ENCODE peak calls at places on chromosomes 4 and X, in seven cellular contexts. V, W, G, Z, U, P and A are unnamed samples.

GRCh38 chr4:137524642-137525384 is 7.5 kb downstream of the PCDH18 start:
- DNase-seq in V (no peak), G (no peak), P (no peak), W (no peak), Z (no peak), U (no peak), A (no peak)

GRCh38 chr4:165514739-165515138 is 135.9 kb downstream of the CPE start:
- DNase-seq in W (no peak), V (no peak), Z (no peak), G (no peak), U (no peak), P (no peak), A (no peak)

GRCh38 chrX:129876734-129877395 is 29.1 kb upstream of the UTP14A start:
- DNase-seq in V (peak; percentile 8), U (no peak), Z (no peak), P (no peak), W (no peak), G (no peak), A (no peak)

GRCh38 chr4:179843370-179843769 is 2399.8 kb upstream of the TENM3 start:
- DNase-seq in V (no peak), U (no peak), P (no peak), Z (no peak), W (no peak), G (no peak), A (no peak)

GRCh38 chr4:138736362-138736761 is 279.2 kb upstream of the NOCT start:
- DNase-seq in Z (no peak), V (no peak), U (no peak), G (no peak), W (no peak), P (no peak), A (no peak)

GRCh38 chr4:3267576-3268394 is 18.8 kb downstream of the MSANTD1 start:
- DNase-seq in U (no peak), W (no peak), V (peak; percentile 6), Z (no peak), G (no peak), P (no peak), A (no peak)

GRCh38 chrX:136684120-136684519 is 36.2 kb downstream of the CD40LG start:
- DNase-seq in V (no peak), W (no peak), Z (no peak), U (no peak), G (no peak), P (no peak), A (no peak)

GRCh38 chr4:103091601-103092223 is 7.9 kb downstream of the BDH2 start:
- DNase-seq in P (peak; percentile 15), U (peak; percentile 47), W (no peak), V (peak; percentile 61), Z (peak; percentile 64), G (no peak), A (peak; percentile 47)

GRCh38 chrX:139795196-139795595 is 87.2 kb upstream of the MCF2 start:
- DNase-seq in P (no peak), U (no peak), V (no peak), Z (no peak), W (no peak), G (no peak), A (no peak)

GRCh38 chrX:147476008-147476407 is 435.7 kb upstream of the FMR1 start:
- DNase-seq in U (peak; percentile 22), V (peak; percentile 38), Z (no peak), W (no peak), G (no peak), P (peak; percentile 7), A (no peak)

GRCh38 chr4:174273960-174274359 is 9.5 kb downstream of the FBXO8 start:
- DNase-seq in G (no peak), W (no peak), Z (no peak), V (no peak), P (no peak), U (no peak), A (no peak)

GRCh38 chrX:19121898-19122640 is at the start of gene ADGRG2:
- DNase-seq in Z (no peak), U (peak; percentile 40), G (peak; percentile 21), V (peak; percentile 49), P (peak; percentile 7), W (no peak), A (no peak)

GRCh38 chr4:173360587-173361221 is 10.1 kb upstream of the SAP30 start:
- DNase-seq in U (no peak), G (no peak), V (peak; percentile 6), W (no peak), P (no peak), Z (no peak), A (no peak)

GRCh38 chr4:108045687-108046024 is 56.0 kb downstream of the HADH start:
- DNase-seq in U (peak; percentile 70), W (no peak), P (no peak), G (peak; percentile 41), V (peak; percentile 29), Z (no peak), A (no peak)

GRCh38 chr4:133152330-133152791 is 3.3 kb downstream of the PCDH10 start:
- DNase-seq in Z (no peak), V (no peak), U (no peak), G (no peak), W (no peak), P (no peak), A (no peak)

GRCh38 chr4:133150643-133151300 is 1.7 kb downstream of the PCDH10 start:
- DNase-seq in U (no peak), W (no peak), P (no peak), V (peak; percentile 35), G (peak; percentile 19), Z (no peak), A (no peak)

GRCh38 chr4:133151681-133152329 is 2.7 kb downstream of the PCDH10 start:
- DNase-seq in V (peak; percentile 58), G (no peak), U (no peak), Z (no peak), P (no peak), W (no peak), A (no peak)

GRCh38 chr4:133149932-133150642 is 993 bp downstream of the PCDH10 start:
- DNase-seq in W (no peak), Z (no peak), U (no peak), G (no peak), P (no peak), V (no peak), A (no peak)

DNA sequence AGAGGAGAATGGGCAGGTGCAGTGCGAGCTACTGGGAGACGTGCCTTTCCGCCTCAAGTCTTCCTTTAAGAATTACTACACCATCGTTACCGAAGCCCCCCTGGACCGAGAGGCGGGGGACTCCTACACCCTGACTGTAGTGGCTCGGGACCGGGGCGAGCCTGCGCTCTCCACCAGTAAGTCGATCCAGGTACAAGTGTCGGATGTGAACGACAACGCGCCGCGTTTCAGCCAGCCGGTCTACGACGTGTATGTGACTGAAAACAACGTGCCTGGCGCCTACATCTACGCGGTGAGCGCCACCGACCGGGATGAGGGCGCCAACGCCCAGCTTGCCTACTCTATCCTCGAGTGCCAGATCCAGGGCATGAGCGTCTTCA is 2.2 kb downstream of the PCDH10 start:
- DNase-seq in W (no peak), P (no peak), U (no peak), G (no peak), V (no peak), Z (no peak), A (no peak)
- H3K27me3 ChIP-seq in W (no peaks in the 10 kb centered on the region), P (peaks cover 88% of the 10 kb centered on the region), U (peaks cover 35% of the 10 kb centered on the region), G (peaks cover 23% of the 10 kb centered on the region), V (peaks cover 63% of the 10 kb centered on the region), Z (peaks cover 13% of the 10 kb centered on the region), A (peaks cover 7% of the 10 kb centered on the region)

GRCh38 chrX:17412692-17413091 is 37.7 kb downstream of the NHS start:
- DNase-seq in Z (no peak), U (no peak), W (no peak), G (no peak), P (no peak), V (no peak), A (no peak)

GRCh38 chrX:17414839-17415238 is 39.8 kb downstream of the NHS start:
- DNase-seq in V (peak; percentile 40), P (peak; percentile 22), Z (no peak), G (no peak), U (peak; percentile 46), W (no peak), A (no peak)

GRCh38 chrX:17414057-17414658 is 39.2 kb downstream of the NHS start:
- DNase-seq in G (peak; percentile 27), U (no peak), Z (no peak), W (no peak), V (no peak), P (no peak), A (no peak)

GRCh38 chrX:17411189-17411588 is 36.2 kb downstream of the NHS start:
- DNase-seq in W (no peak), U (no peak), P (no peak), Z (no peak), G (no peak), V (no peak), A (no peak)

GRCh38 chrX:17413228-17413627 is 38.2 kb downstream of the NHS start:
- DNase-seq in W (no peak), U (no peak), Z (no peak), G (no peak), V (no peak), P (no peak), A (no peak)
- H3K27ac ChIP-seq in W (no peak overlapping the region), U (no peak overlapping the region), Z (no peak overlapping the region), G (no peak overlapping the region), V (no peak overlapping the region), P (no peak overlapping the region), A (no peak overlapping the region)

GRCh38 chr4:183182873-183183725 is 84.0 kb downstream of the WWC2 start:
- DNase-seq in W (no peak), U (no peak), G (peak; percentile 22), V (peak; percentile 73), Z (no peak), P (no peak), A (no peak)
- H3K4me1 ChIP-seq in W (no peaks in the 10 kb centered on the region), U (no peaks in the 10 kb centered on the region), G (no peaks in the 10 kb centered on the region), V (no peaks in the 10 kb centered on the region), Z (no peaks in the 10 kb centered on the region), P (no peaks in the 10 kb centered on the region), A (no peaks in the 10 kb centered on the region)

DNA sequence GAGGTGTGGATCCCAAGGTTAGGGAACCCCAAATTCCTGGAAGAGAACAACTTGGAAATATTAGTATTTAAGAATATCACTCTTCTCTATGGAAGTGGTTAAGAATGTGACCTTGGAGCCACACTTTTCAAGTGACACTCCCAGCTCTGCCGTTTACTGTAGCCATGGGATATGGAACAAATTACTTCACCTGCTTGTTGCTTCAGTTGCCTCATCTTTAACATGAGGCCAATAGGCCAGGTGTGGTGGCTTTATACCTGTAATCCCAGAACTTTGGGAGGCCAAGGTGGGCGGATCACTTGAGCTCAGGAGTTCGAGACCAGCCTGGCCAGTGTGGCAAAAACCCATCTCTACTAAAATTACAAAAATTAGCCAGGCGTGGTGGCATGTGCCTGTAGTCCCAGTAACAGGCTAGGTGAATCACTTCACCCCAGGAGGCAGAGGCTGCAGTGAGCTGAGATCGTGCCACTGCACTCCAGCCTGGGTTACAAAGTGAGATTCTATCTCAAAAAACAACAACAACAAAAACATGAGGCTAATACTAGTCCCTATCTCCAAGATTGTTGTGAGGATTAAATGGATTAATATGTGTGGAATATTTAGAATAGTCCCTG is 13.0 kb downstream of the IL13RA1 start:
- DNase-seq in P (no peak), V (no peak), Z (no peak), G (no peak), U (no peak), W (no peak), A (no peak)
- H3K27me3 ChIP-seq in P (no peaks in the 10 kb centered on the region), V (no peaks in the 10 kb centered on the region), Z (no peaks in the 10 kb centered on the region), G (no peaks in the 10 kb centered on the region), U (no peaks in the 10 kb centered on the region), W (no peaks in the 10 kb centered on the region), A (no peaks in the 10 kb centered on the region)

GRCh38 chr4:85498068-85498733 is 23.3 kb downstream of the ARHGAP24 start:
- DNase-seq in G (peak; percentile 28), P (peak; percentile 40), V (no peak), U (peak; percentile 28), W (no peak), Z (no peak), A (no peak)
- H3K27ac ChIP-seq in G (peak overlapping the region; percentile 34), P (no peak overlapping the region), V (peak overlapping the region; percentile 12), U (peak overlapping the region; percentile 39), W (no peak overlapping the region), Z (no peak overlapping the region), A (no peak overlapping the region)